ENCODE peak calls at places on chromosomes 12 and 14, in four cellular contexts. U, Y, A and N are unnamed samples.

GRCh38 chr12:65025070-65025469 is 96.0 kb downstream of the WIF1 start:
- DNase-seq in U (no peak), Y (no peak), A (no peak), N (no peak)

GRCh38 chr12:132597333-132598283 is 12.8 kb downstream of the LRCOL1 start:
- DNase-seq in U (no peak), Y (peak), A (peak), N (peak)

GRCh38 chr12:10364839-10365681 is 24.8 kb downstream of the KLRK1 start:
- DNase-seq in U (peak), Y (peak), A (peak), N (peak)

GRCh38 chr12:32116897-32117296 is 10.2 kb downstream of the BICD1 start:
- DNase-seq in U (peak), Y (peak), A (no peak), N (no peak)

GRCh38 chr14:68247867-68248266 is 428.3 kb downstream of the RAD51B start:
- DNase-seq in U (no peak), Y (peak), A (no peak), N (no peak)

GRCh38 chr14:71403673-71404072 is 496.4 kb downstream of the PCNX1 start:
- DNase-seq in U (no peak), Y (peak), A (peak), N (no peak)

GRCh38 chr12:113727651-113728061 is 238.5 kb downstream of the RBM19 start:
- DNase-seq in U (no peak), Y (no peak), A (peak), N (no peak)

GRCh38 chr12:106436183-106436582 is 78.6 kb downstream of the POLR3B start:
- DNase-seq in U (no peak), Y (no peak), A (no peak), N (no peak)

GRCh38 chr12:20505056-20505455 is 136.7 kb downstream of the PDE3A start:
- DNase-seq in U (no peak), Y (no peak), A (no peak), N (no peak)

GRCh38 chr12:43893670-43894069 is 57.8 kb downstream of the TMEM117 start:
- DNase-seq in U (no peak), Y (no peak), A (no peak), N (no peak)

GRCh38 chr14:69183735-69184134 is 7.6 kb upstream of the EXD2 start:
- DNase-seq in U (peak), Y (peak), A (no peak), N (no peak)

GRCh38 chr12:114759635-114760034 is 75.7 kb upstream of the TBX3 start:
- DNase-seq in U (no peak), Y (no peak), A (peak), N (no peak)

DNA sequence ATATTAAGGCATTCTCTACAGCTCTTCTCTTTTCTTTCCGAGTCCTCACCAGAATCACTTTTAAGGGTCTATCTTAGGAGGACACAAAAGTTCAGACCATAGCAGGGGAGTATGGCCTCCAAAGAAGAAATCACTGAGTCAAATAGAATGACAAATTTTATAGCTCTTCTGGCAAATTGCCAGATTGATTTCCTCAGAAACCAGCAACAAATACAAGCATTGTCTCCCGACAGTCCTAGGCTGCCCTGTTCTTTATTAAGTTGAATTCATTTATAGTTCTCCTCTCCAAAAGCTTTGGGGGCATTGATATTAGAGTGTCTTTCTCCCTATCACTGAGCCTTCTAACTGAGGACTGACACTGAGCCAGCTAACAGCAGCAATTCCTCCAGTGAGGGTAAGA is 156.4 kb upstream of the FRMD6 start:
- DNase-seq in U (no peak), Y (no peak), A (no peak), N (no peak)
- H3K14ac ChIP-seq in U (no peak), Y (no peak), A (no peak), N (no peak)

DNA sequence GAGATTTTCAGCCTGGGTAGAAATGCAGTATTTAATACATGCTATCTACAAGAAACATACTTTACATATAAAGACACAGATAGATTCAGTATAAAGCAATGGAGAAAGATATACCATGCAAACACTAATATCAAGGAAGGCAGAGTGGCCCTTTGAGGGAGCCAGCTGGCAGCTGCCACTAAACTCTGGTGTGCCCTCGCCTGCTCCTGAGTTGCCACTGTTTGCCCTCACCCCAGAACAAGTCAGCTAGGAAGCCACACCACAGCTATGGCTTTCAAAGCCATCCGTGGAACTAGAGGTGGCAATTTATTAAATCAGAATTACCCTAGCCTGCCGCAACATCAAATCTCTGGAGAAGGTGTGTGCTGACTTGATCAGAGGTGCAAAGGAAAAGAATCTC is 18.3 kb downstream of the PXN start:
- DNase-seq in U (no peak), Y (no peak), A (no peak), N (no peak)
- H3K23ac ChIP-seq in U (no peak), Y (no peak), A (no peak), N (no peak)

GRCh38 chr14:102769049-102769327 is 8.3 kb upstream of the TRAF3 start:
- DNase-seq in U (no peak), Y (no peak), A (no peak), N (no peak)
- H2BK12ac ChIP-seq in U (no peak), Y (no peak), A (no peak), N (no peak)

GRCh38 chr12:29133680-29134079 is 15.4 kb upstream of the FAR2 start:
- DNase-seq in U (peak), Y (no peak), A (no peak), N (no peak)

GRCh38 chr12:29133141-29133540 is 15.9 kb upstream of the FAR2 start:
- DNase-seq in U (no peak), Y (no peak), A (peak), N (no peak)

DNA sequence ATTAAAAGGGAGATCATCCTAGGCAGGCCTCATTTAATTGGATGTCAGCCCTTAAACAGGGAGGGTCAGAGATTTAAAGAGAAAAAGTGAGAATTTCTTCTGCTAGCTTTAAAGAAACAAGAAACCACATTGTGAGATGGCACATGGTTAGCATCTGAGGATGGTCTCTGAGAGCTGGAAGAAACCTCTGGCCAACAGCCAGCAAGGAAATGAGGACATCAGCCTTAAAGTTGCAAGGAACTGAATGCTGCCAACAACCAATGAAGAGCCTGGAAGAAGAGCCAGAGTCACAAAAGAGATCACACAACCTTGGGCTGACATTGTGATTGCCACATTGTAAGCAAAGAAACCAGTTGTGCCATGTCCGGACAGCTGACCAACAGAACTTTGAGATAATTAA is 17.5 kb upstream of the FAR2 start:
- DNase-seq in U (no peak), Y (peak), A (no peak), N (no peak)
- H3K14ac ChIP-seq in U (no peak), Y (no peak), A (no peak), N (no peak)

GRCh38 chr12:16027012-16027411 is 115.9 kb downstream of the DERA start:
- DNase-seq in U (no peak), Y (no peak), A (no peak), N (no peak)
- H3K23ac ChIP-seq in U (no peak), Y (no peak), A (no peak), N (no peak)

DNA sequence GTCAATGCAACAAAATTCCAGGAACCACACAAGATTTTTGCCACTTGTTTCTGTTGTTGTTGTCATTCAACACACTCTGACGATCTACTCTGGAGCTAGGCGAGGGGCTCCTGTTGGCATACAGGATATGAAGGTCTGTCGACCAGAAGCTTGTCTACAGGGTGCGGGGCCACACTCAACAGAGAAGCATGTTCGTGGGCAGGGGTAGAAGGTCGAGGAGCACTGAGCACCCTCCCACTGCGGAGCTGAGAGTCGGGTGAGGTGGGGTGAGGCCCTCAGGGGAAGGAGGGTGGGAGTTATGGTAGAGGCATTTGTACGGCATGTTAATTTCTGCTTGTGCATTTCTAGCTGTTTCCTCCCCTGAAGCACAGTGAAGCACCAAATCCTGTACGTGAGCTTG is 115.1 kb downstream of the PRMT8 start:
- DNase-seq in U (no peak), Y (no peak), A (no peak), N (no peak)
- H2BK12ac ChIP-seq in U (no peak), Y (no peak), A (no peak), N (no peak)

GRCh38 chr12:129195081-129195480 is 341.8 kb downstream of the GLT1D1 start:
- DNase-seq in U (peak), Y (no peak), A (no peak), N (no peak)
- H3K14ac ChIP-seq in U (no peak), Y (no peak), A (no peak), N (no peak)